ENCODE peak calls at places on chromosomes 3 and 15, in four cellular contexts. N, O, U and L are unnamed samples.

GRCh38 chr15:64883097-64883581 is 28.6 kb upstream of the ANKDD1A start:
- DNase-seq in N (no peak), U (no peak), O (no peak), L (no peak)

GRCh38 chr15:70250208-70251201 is 152.8 kb upstream of the TLE3 start:
- DNase-seq in U (no peak), O (no peak), N (no peak), L (no peak)

GRCh38 chr15:30038667-30039523 is 43.9 kb upstream of the GOLGA8J start:
- DNase-seq in N (no peak), U (no peak), O (no peak), L (no peak)

GRCh38 chr15:33460166-33460805 is 149.5 kb downstream of the RYR3 start:
- DNase-seq in N (no peak), O (no peak), U (no peak), L (no peak)

GRCh38 chr3:183188895-183189462 is 26.4 kb upstream of the LAMP3 start:
- DNase-seq in O (no peak), N (no peak), U (peak; percentile 61), L (peak; percentile 88)

GRCh38 chr3:138941259-138941885 is 5.6 kb downstream of the FOXL2 start:
- DNase-seq in O (no peak), U (peak; percentile 79), N (no peak), L (peak; percentile 95)

GRCh38 chr15:67834249-67834592 is 5.6 kb downstream of the RNU6-1 start:
- DNase-seq in O (no peak), U (no peak), N (no peak), L (no peak)

GRCh38 chr15:71472699-71473098 is 337.7 kb upstream of the NR2E3 start:
- DNase-seq in N (no peak), U (no peak), O (no peak), L (no peak)

GRCh38 chr15:93929375-93930094 is 301.8 kb upstream of the MCTP2 start:
- DNase-seq in U (peak; percentile 19), O (peak; percentile 70), N (no peak), L (no peak)

GRCh38 chr3:155465664-155466063 is 172.2 kb upstream of the STRIT1 start:
- DNase-seq in O (no peak), N (no peak), U (no peak), L (peak; percentile 54)

GRCh38 chr3:192038726-192039125 is 577.8 kb downstream of the PYDC2 start:
- DNase-seq in U (no peak), O (no peak), N (no peak), L (no peak)

GRCh38 chr3:96209703-96210102 is 604.7 kb upstream of the EPHA6 start:
- DNase-seq in O (no peak), N (no peak), U (no peak), L (no peak)

GRCh38 chr3:108862865-108863798 is 40.5 kb downstream of the TRAT1 start:
- DNase-seq in O (no peak), N (no peak), U (no peak), L (no peak)

GRCh38 chr3:188264231-188265213 is 110.6 kb downstream of the LPP start:
- DNase-seq in N (no peak), O (peak; percentile 67), U (no peak), L (no peak)

GRCh38 chr3:42067324-42067723 is 23.8 kb upstream of the TRAK1 start:
- DNase-seq in U (no peak), O (no peak), N (no peak), L (no peak)

GRCh38 chr15:82942691-82943090 is 9.8 kb downstream of the HOMER2 start:
- DNase-seq in N (no peak), U (no peak), O (no peak), L (no peak)

GRCh38 chr15:41965441-41966413 is 6.6 kb downstream of the EHD4 start:
- DNase-seq in O (no peak), U (no peak), N (no peak), L (peak; percentile 56)

GRCh38 chr15:32819406-32819930 is 101.7 kb downstream of the GREM1 start:
- DNase-seq in U (no peak), N (no peak), O (no peak), L (no peak)

GRCh38 chr3:66036586-66037061 is 2.1 kb downstream of the MAGI1 start:
- DNase-seq in U (peak; percentile 61), O (no peak), N (no peak), L (peak; percentile 84)

GRCh38 chr3:112811150-112811884 is 35.3 kb downstream of the CD200R1L start:
- DNase-seq in U (no peak), N (no peak), O (peak; percentile 24), L (no peak)

GRCh38 chr3:128698211-128699011 is 27.6 kb upstream of the RAB7A start:
- DNase-seq in O (peak; percentile 26), U (peak; percentile 56), N (peak; percentile 5), L (peak; percentile 81)

DNA sequence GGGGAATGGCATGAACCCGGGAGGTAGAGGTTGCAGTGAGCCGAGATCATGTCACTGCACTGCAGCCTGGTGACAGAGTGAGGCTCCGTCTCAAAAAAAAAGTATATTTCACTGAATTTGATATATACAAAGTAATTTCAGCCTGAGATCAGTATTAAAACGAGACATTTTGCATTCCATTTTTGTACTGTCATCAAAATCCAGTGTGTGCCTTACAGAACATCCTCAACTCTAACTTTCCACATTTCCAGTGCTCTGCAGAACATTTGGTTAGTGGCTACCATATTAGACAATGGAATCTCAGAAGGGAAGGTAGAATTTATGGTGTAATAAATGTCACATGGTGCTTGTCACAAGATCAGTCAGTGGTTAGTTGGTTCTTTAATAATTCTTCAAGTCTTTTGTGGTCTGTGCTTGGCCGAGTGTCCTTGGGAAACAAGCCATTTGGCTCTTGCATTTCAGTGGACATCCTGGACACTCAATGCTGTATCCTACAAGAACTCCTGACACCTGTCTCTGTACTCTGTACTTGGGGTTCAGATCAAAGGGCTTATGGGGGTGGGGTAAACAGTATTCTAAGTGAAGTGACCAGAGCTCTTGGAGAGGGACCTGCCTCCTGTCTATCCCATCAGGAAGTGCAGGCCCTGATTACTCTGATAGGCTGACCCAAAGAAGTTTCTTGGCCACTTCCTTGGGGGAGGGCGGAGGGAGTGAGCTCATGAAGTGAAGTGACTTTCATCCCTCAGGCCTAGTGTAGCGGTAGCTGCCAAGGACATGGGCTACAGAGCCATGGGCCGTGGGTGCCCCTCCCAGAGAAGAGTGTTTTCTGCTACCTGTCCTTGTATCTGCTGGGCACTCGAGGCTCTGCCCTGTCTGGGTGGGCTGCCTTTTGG is 3.7 kb downstream of the ACVR2B start:
- DNase-seq in U (no peak), O (no peak), N (no peak), L (no peak)
- H3K27ac ChIP-seq in U (no peak overlapping the region), O (no peak overlapping the region), N (no peak overlapping the region), L (no peak overlapping the region)

GRCh38 chr15:52680756-52681155 is 1.6 kb upstream of the ATOSA start:
- DNase-seq in N (no peak), O (no peak), U (no peak), L (no peak)
- H3K36me3 ChIP-seq in N (peaks cover 10% of the 10 kb centered on the region), O (peaks cover 5% of the 10 kb centered on the region), U (no peaks in the 10 kb centered on the region), L (no peaks in the 10 kb centered on the region)

GRCh38 chr3:44647771-44648170 is 761 bp upstream of the ZNF35 start:
- DNase-seq in N (no peak), U (no peak), O (no peak), L (no peak)
- H3K9me3 ChIP-seq in N (peaks cover 8% of the 10 kb centered on the region), U (peaks cover 13% of the 10 kb centered on the region), O (no peaks in the 10 kb centered on the region), L (peaks cover 15% of the 10 kb centered on the region)

DNA sequence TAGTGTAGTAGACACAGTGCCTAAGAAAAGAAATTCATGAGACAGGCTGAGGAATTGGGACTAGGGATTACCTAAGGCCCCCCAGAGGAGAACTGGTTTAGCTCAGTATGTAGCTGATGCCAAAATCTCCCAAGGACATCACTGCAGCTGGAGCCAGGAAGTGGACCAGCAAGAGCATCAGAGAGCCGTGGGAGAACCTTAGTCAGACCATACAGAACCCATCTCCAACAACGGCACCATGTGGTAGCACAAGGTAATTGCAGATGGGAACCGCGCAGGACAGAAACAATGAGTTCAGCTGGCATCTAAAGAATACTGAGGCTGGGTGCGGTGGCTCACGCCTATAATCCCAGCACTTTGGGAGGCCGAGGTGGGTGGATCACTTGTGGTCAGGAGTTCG is 81.7 kb downstream of the WNT5A start:
- DNase-seq in U (peak; percentile 69), O (no peak), N (no peak), L (peak; percentile 92)
- H3K27ac ChIP-seq in U (no peak overlapping the region), O (no peak overlapping the region), N (no peak overlapping the region), L (no peak overlapping the region)

DNA sequence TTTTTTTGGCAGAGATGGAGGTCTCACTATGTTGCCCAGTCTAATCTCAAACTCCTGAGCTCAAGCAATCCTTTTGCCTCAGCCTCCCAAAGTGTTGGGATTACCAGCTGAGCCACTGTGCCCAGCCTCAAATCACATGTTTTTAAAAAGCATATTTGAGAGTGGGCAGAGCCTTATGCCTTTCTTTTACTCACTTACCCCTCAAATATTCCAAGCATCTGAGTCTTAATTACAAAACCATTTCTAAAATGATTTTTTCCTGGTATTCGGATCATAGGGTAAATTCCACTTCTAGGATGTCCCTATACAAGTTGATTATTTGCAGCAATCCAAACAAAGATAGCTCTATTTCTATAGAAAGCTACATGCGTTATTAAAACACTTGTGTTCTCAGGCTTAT is 106.1 kb downstream of the RFTN1 start:
- DNase-seq in U (no peak), N (no peak), O (no peak), L (no peak)
- H3K36me3 ChIP-seq in U (no peaks in the 10 kb centered on the region), N (peaks cover 23% of the 10 kb centered on the region), O (peaks cover 13% of the 10 kb centered on the region), L (no peaks in the 10 kb centered on the region)

DNA sequence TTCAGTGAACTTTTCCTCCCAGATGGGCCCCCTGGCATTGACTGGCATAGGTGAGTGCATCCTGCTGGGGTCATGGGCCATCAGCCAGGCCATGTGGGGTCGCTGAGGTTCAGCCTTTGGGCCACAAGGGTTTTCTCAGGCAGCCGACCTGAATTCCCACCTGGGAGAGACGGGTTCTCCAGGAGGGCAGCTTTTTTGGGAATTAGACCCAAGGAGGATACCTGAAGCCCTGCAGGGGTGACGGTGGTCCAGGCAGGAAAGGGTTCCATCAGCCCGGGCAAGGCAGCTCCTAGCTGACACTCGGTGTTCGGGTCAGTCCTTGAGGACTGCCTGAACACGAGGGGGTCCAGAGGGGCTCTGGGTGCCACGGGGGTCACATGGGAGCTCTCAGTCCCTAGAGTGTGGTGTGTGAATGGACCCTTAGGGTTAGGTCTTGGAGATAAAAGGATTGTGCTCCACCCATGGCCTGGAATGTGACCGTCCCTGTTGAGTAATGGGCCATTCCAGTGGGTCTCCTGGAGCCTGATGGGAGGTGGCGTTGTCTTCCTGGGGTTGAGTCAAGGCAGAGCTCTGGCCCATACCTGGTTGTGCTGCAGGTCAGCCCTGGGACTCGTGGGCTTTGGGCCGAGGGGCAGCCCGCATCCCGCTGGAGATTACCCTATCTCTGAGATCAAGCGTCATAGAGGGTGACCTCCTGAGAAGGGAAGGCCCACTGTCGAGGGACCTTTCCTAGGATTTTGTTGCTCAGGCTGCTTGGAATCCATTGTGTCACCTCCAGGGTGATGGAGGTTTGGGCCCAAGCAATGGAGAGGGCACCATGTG is 192.8 kb downstream of the UBE3A start:
- DNase-seq in N (no peak), O (no peak), U (no peak), L (peak; percentile 20)
- H3K9me3 ChIP-seq in N (no peaks in the 10 kb centered on the region), O (no peaks in the 10 kb centered on the region), U (no peaks in the 10 kb centered on the region), L (no peaks in the 10 kb centered on the region)

DNA sequence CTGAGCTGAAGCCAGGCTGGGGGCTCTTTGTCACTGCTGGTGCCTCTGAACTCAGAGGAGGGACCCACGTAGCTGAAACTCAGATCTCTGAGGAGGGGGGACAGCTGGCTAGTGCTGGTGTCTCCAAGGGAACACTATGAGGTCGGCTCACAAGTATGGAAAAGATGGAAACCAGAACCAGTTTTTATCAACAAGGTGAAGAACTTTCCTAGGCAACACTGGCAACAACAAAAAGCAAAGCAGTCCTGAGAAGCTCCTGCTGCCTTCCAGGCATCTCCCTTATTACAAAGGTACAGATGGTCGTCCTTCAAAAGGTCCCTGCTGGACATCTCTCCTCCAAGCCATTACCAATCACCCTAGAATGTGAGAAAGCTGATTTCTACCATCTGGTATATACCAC is 27.0 kb upstream of the FSTL1 start:
- DNase-seq in U (no peak), N (no peak), O (no peak), L (peak; percentile 41)
- H3K27ac ChIP-seq in U (no peak overlapping the region), N (no peak overlapping the region), O (no peak overlapping the region), L (no peak overlapping the region)